ENCODE peak calls at places on chromosomes 13 and 19, in eight cellular contexts. V, A, W, N, B, H, I and K are unnamed samples.

GRCh38 chr13:62387642-62388041 is 972.0 kb upstream of the PCDH20 start:
- DNase-seq in V (no peak), A (no peak), W (no peak), N (no peak), B (no peak), H (peak; percentile 34), I (no peak), K (no peak)

GRCh38 chr19:10751109-10751972 is 33.5 kb downstream of the DNM2 start:
- DNase-seq in V (no peak), A (no peak), W (no peak), N (no peak), B (no peak), H (no peak), I (no peak), K (no peak)

GRCh38 chr13:92365904-92366303 is 860.7 kb upstream of the GPC6 start:
- DNase-seq in V (no peak), A (no peak), W (no peak), N (no peak), B (no peak), H (no peak), I (no peak), K (no peak)

GRCh38 chr19:34475975-34476594 is 5.5 kb upstream of the WTIP start:
- DNase-seq in V (no peak), A (no peak), W (no peak), N (no peak), B (no peak), H (no peak), I (no peak), K (no peak)

GRCh38 chr13:103537616-103538015 is 471.4 kb upstream of the SLC10A2 start:
- DNase-seq in V (no peak), A (no peak), W (no peak), N (no peak), B (no peak), H (no peak), I (no peak), K (no peak)

GRCh38 chr19:35828694-35829301 is 16.2 kb upstream of the PRODH2 start:
- DNase-seq in V (peak; percentile 94), A (peak; percentile 51), W (peak; percentile 29), N (peak; percentile 54), B (no peak), H (peak; percentile 76), I (peak; percentile 53), K (peak; percentile 85)

GRCh38 chr19:51131780-51132680 is 7.3 kb downstream of the SIGLEC9 start:
- DNase-seq in V (no peak), A (no peak), W (no peak), N (peak; percentile 21), B (no peak), H (peak; percentile 98), I (no peak), K (no peak)

GRCh38 chr13:103663996-103664395 is 597.8 kb upstream of the SLC10A2 start:
- DNase-seq in V (no peak), A (no peak), W (no peak), N (no peak), B (no peak), H (no peak), I (no peak), K (no peak)

GRCh38 chr13:31504918-31505317 is 234.4 kb upstream of the RXFP2 start:
- DNase-seq in V (no peak), A (no peak), W (no peak), N (no peak), B (no peak), H (no peak), I (no peak), K (no peak)

GRCh38 chr19:5025027-5025426 is 56.1 kb downstream of the KDM4B start:
- DNase-seq in V (no peak), A (no peak), W (no peak), N (no peak), B (no peak), H (no peak), I (no peak), K (no peak)

GRCh38 chr13:83881917-83882625 is at the start of gene SLITRK1:
- DNase-seq in V (peak; percentile 98), A (peak; percentile 87), W (peak; percentile 8), N (peak; percentile 4), B (peak; percentile 22), H (peak; percentile 70), I (peak; percentile 23), K (peak; percentile 94)

GRCh38 chr19:33647146-33647545 is 25.4 kb downstream of the CHST8 start:
- DNase-seq in V (no peak), A (no peak), W (no peak), N (no peak), B (no peak), H (no peak), I (no peak), K (no peak)

GRCh38 chr13:26308250-26308649 is 54.3 kb downstream of the CDK8 start:
- DNase-seq in V (no peak), A (no peak), W (no peak), N (no peak), B (no peak), H (no peak), I (no peak), K (no peak)

GRCh38 chr19:56393119-56394012 is at the start of gene ZNF582:
- DNase-seq in V (peak; percentile 80), A (peak; percentile 94), W (peak; percentile 85), N (peak; percentile 75), B (peak; percentile 90), H (peak; percentile 99), I (peak; percentile 94), K (peak; percentile 95)

GRCh38 chr13:110680852-110681251 is 25.1 kb downstream of the CARS2 start:
- DNase-seq in V (peak; percentile 19), A (no peak), W (no peak), N (no peak), B (no peak), H (peak; percentile 30), I (peak; percentile 16), K (no peak)

GRCh38 chr19:53945441-53945840 is 17.3 kb upstream of the CACNG8 start:
- DNase-seq in V (no peak), A (no peak), W (no peak), N (no peak), B (no peak), H (peak; percentile 30), I (no peak), K (peak; percentile 79)

GRCh38 chr19:30781519-30781918 is 409.3 kb downstream of the ZNF536 start:
- DNase-seq in V (no peak), A (no peak), W (no peak), N (no peak), B (no peak), H (no peak), I (no peak), K (peak; percentile 38)

GRCh38 chr13:23707674-23708073 is 137.5 kb downstream of the TNFRSF19 start:
- DNase-seq in V (no peak), A (peak; percentile 43), W (no peak), N (no peak), B (no peak), H (peak; percentile 76), I (no peak), K (no peak)

GRCh38 chr19:19259741-19260140 is 13.4 kb downstream of the TM6SF2 start:
- DNase-seq in V (no peak), A (peak; percentile 31), W (no peak), N (peak; percentile 10), B (peak; percentile 33), H (peak; percentile 50), I (no peak), K (peak; percentile 75)

GRCh38 chr19:12784871-12785430 is 6.3 kb upstream of the JUNB start:
- DNase-seq in V (no peak), A (no peak), W (no peak), N (no peak), B (no peak), H (peak; percentile 39), I (peak; percentile 54), K (no peak)

GRCh38 chr13:73268306-73268705 is 209.5 kb downstream of the KLF5 start:
- DNase-seq in V (no peak), A (peak; percentile 71), W (no peak), N (no peak), B (no peak), H (peak; percentile 48), I (no peak), K (no peak)